ENCODE peak calls at places on chromosome 16, in six cellular contexts. E is hippocampal formation, H is WTC11, C is ACHN, X is SW 1271, B is NCI-H1417. K is an unnamed sample.

GRCh38 chr16:69848635-69849545 is 86.8 kb downstream of the WWP2 start:
- DNase-seq in C (peak), E (no peak), H (no peak), B (no peak), X (no peak), K (peak)

GRCh38 chr16:66958857-66959644 is 2.0 kb upstream of the CES3 start:
- DNase-seq in H (no peak), X (no peak), B (no peak), E (no peak), C (no peak), K (no peak)

GRCh38 chr16:47571711-47572110 is 110.6 kb downstream of the PHKB start:
- DNase-seq in X (no peak), B (no peak), E (no peak), H (no peak), C (no peak), K (no peak)

GRCh38 chr16:22728167-22728836 is 85.7 kb upstream of the HS3ST2 start:
- DNase-seq in E (no peak), H (no peak), X (no peak), B (no peak), C (no peak), K (no peak)

GRCh38 chr16:296276-296675 is 13.3 kb downstream of the PDIA2 start:
- DNase-seq in C (no peak), H (no peak), E (no peak), X (no peak), B (no peak), K (no peak)

GRCh38 chr16:57868913-57869520 is 66.7 kb upstream of the KIFC3 start:
- DNase-seq in X (no peak), E (no peak), C (no peak), H (no peak), B (no peak), K (no peak)

GRCh38 chr16:6356881-6357280 is 975.8 kb upstream of the RBFOX1 start:
- DNase-seq in B (no peak), E (no peak), H (no peak), C (no peak), X (no peak), K (no peak)

GRCh38 chr16:59048876-59049275 is 314.8 kb upstream of the GOT2 start:
- DNase-seq in H (no peak), B (no peak), X (no peak), E (no peak), C (no peak), K (no peak)

GRCh38 chr16:5064915-5065314 is 841 bp downstream of the C16orf89 start:
- DNase-seq in E (no peak), B (peak), H (no peak), X (no peak), C (no peak), K (no peak)

GRCh38 chr16:21650517-21650916 is 1.9 kb downstream of the IGSF6 start:
- DNase-seq in C (no peak), B (no peak), E (peak), H (no peak), X (no peak), K (peak)

GRCh38 chr16:28596115-28596630 is 677 bp downstream of the SULT1A2 start:
- DNase-seq in H (no peak), X (no peak), C (no peak), B (no peak), E (no peak), K (no peak)

GRCh38 chr16:68235882-68236803 is at the start of gene ESRP2:
- DNase-seq in H (peak), E (no peak), C (peak), B (peak), X (no peak), K (peak)

GRCh38 chr16:65120811-65121721 is 797 bp downstream of the CDH11 start:
- DNase-seq in C (no peak), E (no peak), H (peak), B (no peak), X (no peak), K (no peak)

GRCh38 chr16:46854846-46855245 is 23.9 kb upstream of the C16orf87 start:
- DNase-seq in H (no peak), E (no peak), B (no peak), C (no peak), X (no peak), K (no peak)

GRCh38 chr16:67652578-67653130 is 7.4 kb downstream of the ACD start:
- DNase-seq in E (no peak), X (no peak), H (peak), C (peak), B (no peak), K (no peak)

GRCh38 chr16:56888806-56889205 is 23.8 kb downstream of the SLC12A3 start:
- DNase-seq in E (no peak), H (no peak), B (no peak), C (no peak), X (no peak), K (no peak)

GRCh38 chr16:85141491-85142128 is 29.3 kb upstream of the CIBAR2 start:
- DNase-seq in H (no peak), X (no peak), E (no peak), C (no peak), B (no peak), K (no peak)

GRCh38 chr16:450800-451512 is 25.5 kb downstream of the RAB11FIP3 start:
- DNase-seq in B (peak), E (no peak), X (no peak), H (no peak), C (no peak), K (peak)

GRCh38 chr16:1278456-1278855 is 22.6 kb downstream of the TPSD1 start:
- DNase-seq in X (no peak), H (no peak), B (no peak), E (no peak), C (no peak), K (no peak)

GRCh38 chr16:29901607-29901945 is 1.3 kb downstream of the ASPHD1 start:
- DNase-seq in X (no peak), B (no peak), E (no peak), H (no peak), C (no peak), K (no peak)

GRCh38 chr16:72406390-72406789 is 234.4 kb upstream of the PMFBP1 start:
- DNase-seq in B (no peak), E (no peak), H (no peak), X (no peak), C (no peak), K (no peak)

GRCh38 chr16:88678224-88678979 is 7.9 kb downstream of the SNAI3 start:
- DNase-seq in E (no peak), B (no peak), C (no peak), X (no peak), H (no peak), K (no peak)

GRCh38 chr16:2278956-2279800 is 11.3 kb upstream of the RNPS1 start:
- DNase-seq in X (no peak), H (no peak), B (no peak), E (no peak), C (no peak), K (no peak)

GRCh38 chr16:23140082-23140481 is 9.2 kb downstream of the USP31 start:
- DNase-seq in E (no peak), X (no peak), H (no peak), B (no peak), C (no peak), K (no peak)

GRCh38 chr16:70695351-70696070 is 9.7 kb upstream of the MTSS2 start:
- DNase-seq in B (peak), H (no peak), X (no peak), E (no peak), C (peak), K (no peak)

GRCh38 chr16:72530434-72530833 is 358.5 kb upstream of the PMFBP1 start:
- DNase-seq in H (no peak), X (no peak), B (no peak), E (no peak), C (peak), K (peak)

GRCh38 chr16:66901626-66902025 is 17.1 kb downstream of the CDH16 start:
- DNase-seq in H (no peak), B (no peak), X (no peak), E (no peak), C (no peak), K (no peak)

GRCh38 chr16:11783319-11784047 is 13.6 kb downstream of the ZC3H7A start:
- DNase-seq in H (no peak), E (no peak), C (peak), B (no peak), X (no peak), K (peak)

GRCh38 chr16:11079657-11080187 is 135.4 kb downstream of the CLEC16A start:
- DNase-seq in H (no peak), E (no peak), X (no peak), B (no peak), C (peak), K (peak)

GRCh38 chr16:10987361-10988163 is 43.2 kb downstream of the CLEC16A start:
- DNase-seq in E (no peak), B (no peak), C (no peak), X (no peak), H (no peak), K (no peak)

GRCh38 chr16:12411521-12411920 is 392.2 kb downstream of the CPPED1 start:
- DNase-seq in X (no peak), H (no peak), E (no peak), B (no peak), C (no peak), K (no peak)

GRCh38 chr16:27246439-27246838 is 22.1 kb downstream of the NSMCE1 start:
- DNase-seq in B (no peak), E (no peak), H (no peak), C (no peak), X (no peak), K (no peak)

GRCh38 chr16:31009894-31010293 is 544 bp downstream of the STX1B start:
- DNase-seq in B (no peak), H (peak), C (no peak), X (no peak), E (no peak), K (no peak)

GRCh38 chr16:4578961-4579530 is 22.9 kb downstream of the C16orf96 start:
- DNase-seq in H (no peak), B (peak), E (no peak), X (no peak), C (no peak), K (no peak)

GRCh38 chr16:66935319-66936011 is at the start of gene CES2:
- DNase-seq in E (no peak), C (peak), X (no peak), H (no peak), B (no peak), K (peak)

GRCh38 chr16:10080031-10080772 is 102.0 kb downstream of the GRIN2A start:
- DNase-seq in H (no peak), X (no peak), B (no peak), C (peak), E (peak), K (peak)

GRCh38 chr16:67685388-67686112 is 18.9 kb downstream of the C16orf86 start:
- DNase-seq in H (no peak), E (no peak), B (no peak), C (no peak), X (no peak), K (peak)

GRCh38 chr16:726188-726437 is 130 bp downstream of the CCDC78 start:
- DNase-seq in E (no peak), H (no peak), X (no peak), C (no peak), B (no peak), K (no peak)

GRCh38 chr16:54050281-54051210 is 236.0 kb downstream of the IRX3 start:
- DNase-seq in X (no peak), B (no peak), E (no peak), C (no peak), H (no peak), K (no peak)

K was measured in renal cortical epithelial cell.